ENCODE peak calls at places on chromosome 22, in six cellular contexts. One of them, this sample, is unnamed.

GRCh38 chr22:48370508-48371325 is 1457.0 kb downstream of the BRD1 start:
- DNase-seq in right atrium auricular region: no peak
- DNase-seq in coronary artery: peak
- DNase-seq in AG04450: no peak
- DNase-seq in gastrocnemius medialis: no peak
- DNase-seq in GM13976: no peak
- DNase-seq in this sample: no peak

GRCh38 chr22:32206774-32207758 is 2.2 kb upstream of the RFPL2 start:
- DNase-seq in GM13976: peak
- DNase-seq in coronary artery: no peak
- DNase-seq in gastrocnemius medialis: no peak
- DNase-seq in AG04450: no peak
- DNase-seq in right atrium auricular region: no peak
- DNase-seq in this sample: no peak

GRCh38 chr22:31155425-31155824 is 4.6 kb upstream of the RNF185 start:
- DNase-seq in GM13976: no peak
- DNase-seq in coronary artery: no peak
- DNase-seq in AG04450: peak
- DNase-seq in right atrium auricular region: no peak
- DNase-seq in gastrocnemius medialis: no peak
- DNase-seq in this sample: no peak

GRCh38 chr22:46401370-46401769 is 65.9 kb downstream of the TRMU start:
- DNase-seq in coronary artery: no peak
- DNase-seq in AG04450: no peak
- DNase-seq in gastrocnemius medialis: no peak
- DNase-seq in right atrium auricular region: no peak
- DNase-seq in GM13976: no peak
- DNase-seq in this sample: no peak

GRCh38 chr22:34129691-34130486 is 209.6 kb upstream of the LARGE1 start:
- DNase-seq in GM13976: no peak
- DNase-seq in gastrocnemius medialis: no peak
- DNase-seq in right atrium auricular region: no peak
- DNase-seq in coronary artery: no peak
- DNase-seq in AG04450: no peak
- DNase-seq in this sample: no peak

GRCh38 chr22:20783844-20784723 is 10.2 kb downstream of the SERPIND1 start:
- DNase-seq in gastrocnemius medialis: no peak
- DNase-seq in right atrium auricular region: no peak
- DNase-seq in AG04450: peak
- DNase-seq in GM13976: peak
- DNase-seq in coronary artery: no peak
- DNase-seq in this sample: peak

GRCh38 chr22:45240137-45240809 is 421 bp downstream of the KIAA0930 start:
- DNase-seq in AG04450: no peak
- DNase-seq in GM13976: no peak
- DNase-seq in coronary artery: no peak
- DNase-seq in right atrium auricular region: no peak
- DNase-seq in gastrocnemius medialis: no peak
- DNase-seq in this sample: no peak

GRCh38 chr22:38871360-38872171 is 450 bp downstream of the CBX6 start:
- DNase-seq in AG04450: no peak
- DNase-seq in GM13976: peak
- DNase-seq in right atrium auricular region: peak
- DNase-seq in coronary artery: peak
- DNase-seq in gastrocnemius medialis: no peak
- DNase-seq in this sample: no peak

GRCh38 chr22:19717691-19718254 is 3.5 kb downstream of the SEPTIN5 start:
- DNase-seq in right atrium auricular region: no peak
- DNase-seq in AG04450: peak
- DNase-seq in gastrocnemius medialis: peak
- DNase-seq in GM13976: peak
- DNase-seq in coronary artery: no peak
- DNase-seq in this sample: peak

GRCh38 chr22:44532466-44533025 is 34.5 kb upstream of the RTL6 start:
- DNase-seq in AG04450: no peak
- DNase-seq in coronary artery: peak
- DNase-seq in gastrocnemius medialis: no peak
- DNase-seq in GM13976: no peak
- DNase-seq in right atrium auricular region: no peak
- DNase-seq in this sample: no peak

GRCh38 chr22:41052661-41053490 is 39.5 kb upstream of the EP300 start:
- DNase-seq in right atrium auricular region: no peak
- DNase-seq in GM13976: no peak
- DNase-seq in coronary artery: no peak
- DNase-seq in gastrocnemius medialis: no peak
- DNase-seq in AG04450: peak
- DNase-seq in this sample: no peak

GRCh38 chr22:31127181-31127772 is 4.5 kb downstream of the INPP5J start:
- DNase-seq in coronary artery: peak
- DNase-seq in GM13976: no peak
- DNase-seq in gastrocnemius medialis: no peak
- DNase-seq in AG04450: no peak
- DNase-seq in right atrium auricular region: no peak
- DNase-seq in this sample: no peak

GRCh38 chr22:47163481-47163875 is 401.0 kb downstream of the TBC1D22A start:
- DNase-seq in coronary artery: peak
- DNase-seq in gastrocnemius medialis: peak
- DNase-seq in GM13976: no peak
- DNase-seq in AG04450: no peak
- DNase-seq in right atrium auricular region: no peak
- DNase-seq in this sample: no peak

GRCh38 chr22:34236527-34236926 is 316.3 kb upstream of the LARGE1 start:
- DNase-seq in gastrocnemius medialis: peak
- DNase-seq in AG04450: no peak
- DNase-seq in right atrium auricular region: peak
- DNase-seq in coronary artery: no peak
- DNase-seq in GM13976: no peak
- DNase-seq in this sample: peak

GRCh38 chr22:30267382-30268302 is 991 bp upstream of the OSM start:
- DNase-seq in GM13976: peak
- DNase-seq in coronary artery: no peak
- DNase-seq in AG04450: no peak
- DNase-seq in right atrium auricular region: no peak
- DNase-seq in gastrocnemius medialis: no peak
- DNase-seq in this sample: no peak

GRCh38 chr22:44448271-44448780 is 49.7 kb downstream of the RTL6 start:
- DNase-seq in GM13976: no peak
- DNase-seq in AG04450: peak
- DNase-seq in right atrium auricular region: peak
- DNase-seq in coronary artery: no peak
- DNase-seq in gastrocnemius medialis: peak
- DNase-seq in this sample: peak

GRCh38 chr22:30717331-30717921 is 22.8 kb downstream of the OSBP2 start:
- DNase-seq in gastrocnemius medialis: no peak
- DNase-seq in AG04450: peak
- DNase-seq in GM13976: no peak
- DNase-seq in right atrium auricular region: no peak
- DNase-seq in coronary artery: no peak
- DNase-seq in this sample: no peak

GRCh38 chr22:19622061-19622441 is 92.3 kb upstream of the SEPTIN5 start:
- DNase-seq in GM13976: peak
- DNase-seq in gastrocnemius medialis: no peak
- DNase-seq in coronary artery: no peak
- DNase-seq in right atrium auricular region: no peak
- DNase-seq in AG04450: no peak
- DNase-seq in this sample: no peak

GRCh38 chr22:19855504-19856409 is 1.1 kb upstream of the GNB1L start:
- DNase-seq in gastrocnemius medialis: no peak
- DNase-seq in AG04450: no peak
- DNase-seq in coronary artery: peak
- DNase-seq in right atrium auricular region: peak
- DNase-seq in GM13976: peak
- DNase-seq in this sample: peak

DNA sequence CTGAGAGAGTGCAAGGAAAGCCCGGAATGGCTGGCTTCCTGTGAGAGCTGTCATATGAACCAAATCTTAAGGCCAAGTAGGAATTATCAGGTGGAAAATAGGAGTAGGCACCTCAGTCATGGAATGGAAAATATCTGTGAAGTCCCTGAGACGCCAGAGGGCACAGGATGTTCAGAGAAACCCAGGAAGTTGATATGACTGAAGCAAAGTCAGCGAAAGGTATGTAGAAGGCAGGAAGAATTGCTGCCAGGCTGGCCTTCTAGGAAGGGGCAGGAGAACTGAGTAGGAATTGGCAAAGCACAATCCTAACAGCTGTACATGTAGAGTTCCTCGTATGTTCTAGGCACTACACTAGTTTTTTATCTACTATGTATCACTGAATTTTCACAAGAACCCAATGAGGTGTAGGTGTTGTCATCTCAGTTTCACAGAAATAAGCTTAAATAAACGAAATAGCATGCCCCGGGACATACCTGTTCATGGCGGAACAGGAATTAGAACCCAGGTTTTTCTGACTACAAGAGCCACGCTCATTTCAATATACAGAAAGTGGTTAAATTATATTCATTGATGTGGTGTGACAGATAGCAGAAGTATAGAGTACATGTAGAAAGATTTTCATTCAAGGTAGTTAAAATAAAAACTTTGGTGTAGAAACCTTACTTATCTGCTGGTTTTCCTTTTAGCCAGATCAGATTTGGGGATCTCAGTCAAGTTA is 17.0 kb downstream of the HMGXB4 start:
- DNase-seq in right atrium auricular region: no peak
- DNase-seq in coronary artery: no peak
- DNase-seq in AG04450: no peak
- DNase-seq in gastrocnemius medialis: peak
- DNase-seq in GM13976: no peak
- DNase-seq in this sample: no peak
- TF ChIP-seq CTCF in right atrium auricular region: no peak
- TF ChIP-seq CTCF in coronary artery: no peak
- TF ChIP-seq CTCF in AG04450: no peak
- TF ChIP-seq CTCF in gastrocnemius medialis: no peak
- TF ChIP-seq CTCF in GM13976: no peak
- TF ChIP-seq CTCF in this sample: no peak

GRCh38 chr22:36900880-36901279 is 12.5 kb upstream of the CSF2RB start:
- DNase-seq in AG04450: no peak
- DNase-seq in GM13976: no peak
- DNase-seq in gastrocnemius medialis: no peak
- DNase-seq in right atrium auricular region: no peak
- DNase-seq in coronary artery: no peak
- DNase-seq in this sample: no peak

GRCh38 chr22:36901411-36902142 is 11.9 kb upstream of the CSF2RB start:
- DNase-seq in AG04450: no peak
- DNase-seq in right atrium auricular region: no peak
- DNase-seq in coronary artery: no peak
- DNase-seq in gastrocnemius medialis: no peak
- DNase-seq in GM13976: peak
- DNase-seq in this sample: no peak

GRCh38 chr22:36907464-36907863 is 6.0 kb upstream of the CSF2RB start:
- DNase-seq in gastrocnemius medialis: no peak
- DNase-seq in AG04450: no peak
- DNase-seq in right atrium auricular region: no peak
- DNase-seq in GM13976: no peak
- DNase-seq in coronary artery: no peak
- DNase-seq in this sample: no peak

GRCh38 chr22:36902143-36902911 is 11.1 kb upstream of the CSF2RB start:
- DNase-seq in coronary artery: no peak
- DNase-seq in GM13976: no peak
- DNase-seq in right atrium auricular region: no peak
- DNase-seq in gastrocnemius medialis: peak
- DNase-seq in AG04450: no peak
- DNase-seq in this sample: no peak

GRCh38 chr22:36904260-36904659 is 9.2 kb upstream of the CSF2RB start:
- DNase-seq in gastrocnemius medialis: no peak
- DNase-seq in AG04450: no peak
- DNase-seq in right atrium auricular region: no peak
- DNase-seq in GM13976: no peak
- DNase-seq in coronary artery: no peak
- DNase-seq in this sample: no peak
- TF ChIP-seq CTCF in gastrocnemius medialis: no peak
- TF ChIP-seq CTCF in AG04450: no peak
- TF ChIP-seq CTCF in right atrium auricular region: no peak
- TF ChIP-seq CTCF in GM13976: no peak
- TF ChIP-seq CTCF in coronary artery: no peak
- TF ChIP-seq CTCF in this sample: no peak

DNA sequence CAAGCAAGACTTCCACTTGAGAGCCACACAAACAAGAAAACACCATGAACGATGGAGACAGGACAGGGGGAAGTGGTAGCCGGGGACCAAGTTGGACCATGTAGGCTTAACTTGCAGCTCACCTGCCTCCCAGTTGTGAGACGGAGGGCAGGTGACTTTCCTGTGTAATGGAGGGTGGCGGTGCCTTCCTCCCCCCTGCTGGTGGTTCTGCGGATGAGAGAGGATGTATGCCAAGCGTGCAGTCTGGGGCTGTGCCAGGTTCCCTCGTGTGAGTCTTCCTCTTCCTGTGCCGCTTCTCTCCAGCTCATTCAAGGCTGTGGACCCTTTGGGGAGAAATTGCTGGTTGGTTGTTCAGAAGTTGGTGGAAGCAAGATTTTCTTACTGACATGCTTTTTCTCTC is 35.1 kb downstream of the MPPED1 start:
- DNase-seq in right atrium auricular region: no peak
- DNase-seq in GM13976: no peak
- DNase-seq in gastrocnemius medialis: no peak
- DNase-seq in coronary artery: no peak
- DNase-seq in AG04450: no peak
- DNase-seq in this sample: no peak
- TF ChIP-seq CTCF in right atrium auricular region: no peak
- TF ChIP-seq CTCF in GM13976: no peak
- TF ChIP-seq CTCF in gastrocnemius medialis: no peak
- TF ChIP-seq CTCF in coronary artery: no peak
- TF ChIP-seq CTCF in AG04450: no peak
- TF ChIP-seq CTCF in this sample: no peak

GRCh38 chr22:17268501-17269223 is 49.4 kb upstream of the ADA2 start:
- DNase-seq in coronary artery: no peak
- DNase-seq in gastrocnemius medialis: no peak
- DNase-seq in AG04450: no peak
- DNase-seq in GM13976: peak
- DNase-seq in right atrium auricular region: no peak
- DNase-seq in this sample: no peak

GRCh38 chr22:17269607-17270261 is 50.5 kb upstream of the ADA2 start:
- DNase-seq in GM13976: no peak
- DNase-seq in right atrium auricular region: no peak
- DNase-seq in coronary artery: no peak
- DNase-seq in gastrocnemius medialis: no peak
- DNase-seq in AG04450: no peak
- DNase-seq in this sample: no peak

GRCh38 chr22:17269224-17269606 is 50.0 kb upstream of the ADA2 start:
- DNase-seq in gastrocnemius medialis: no peak
- DNase-seq in right atrium auricular region: no peak
- DNase-seq in coronary artery: no peak
- DNase-seq in AG04450: no peak
- DNase-seq in GM13976: peak
- DNase-seq in this sample: no peak

GRCh38 chr22:17272511-17272991 is 53.3 kb upstream of the ADA2 start:
- DNase-seq in right atrium auricular region: no peak
- DNase-seq in gastrocnemius medialis: no peak
- DNase-seq in AG04450: no peak
- DNase-seq in coronary artery: no peak
- DNase-seq in GM13976: no peak
- DNase-seq in this sample: no peak

GRCh38 chr22:17271711-17272451 is 52.6 kb upstream of the ADA2 start:
- DNase-seq in coronary artery: no peak
- DNase-seq in AG04450: no peak
- DNase-seq in gastrocnemius medialis: no peak
- DNase-seq in GM13976: no peak
- DNase-seq in right atrium auricular region: no peak
- DNase-seq in this sample: peak
- TF ChIP-seq CTCF in coronary artery: no peak
- TF ChIP-seq CTCF in AG04450: no peak
- TF ChIP-seq CTCF in gastrocnemius medialis: no peak
- TF ChIP-seq CTCF in GM13976: no peak
- TF ChIP-seq CTCF in right atrium auricular region: no peak
- TF ChIP-seq CTCF in this sample: no peak

This sample was measured in heart right ventricle.